ENCODE peak calls at places on chromosomes 13 and 19, in five cellular contexts. X, R, G, B and A are unnamed samples.

GRCh38 chr13:51861728-51862300 is at the start of gene CCDC70:
- DNase-seq in R (no peak), G (no peak), B (no peak), X (no peak), A (no peak)

GRCh38 chr13:35826626-35827254 is 304.4 kb downstream of the DCLK1 start:
- DNase-seq in G (no peak), R (no peak), B (no peak), X (no peak), A (no peak)

GRCh38 chr13:35769812-35770211 is 293.3 kb upstream of the MAB21L1 start:
- DNase-seq in X (no peak), B (no peak), R (no peak), G (no peak), A (no peak)

GRCh38 chr13:112854321-112854720 is 114.7 kb upstream of the MCF2L start:
- DNase-seq in B (no peak), G (no peak), X (no peak), R (no peak), A (no peak)

GRCh38 chr13:108115739-108116138 is 99.6 kb downstream of the LIG4 start:
- DNase-seq in B (no peak), G (no peak), X (no peak), R (no peak), A (no peak)

GRCh38 chr13:47678201-47678963 is 322.7 kb downstream of the SUCLA2 start:
- DNase-seq in B (no peak), G (no peak), X (no peak), R (no peak), A (no peak)

GRCh38 chr19:55014714-55015113 is 23.4 kb downstream of the GP6 start:
- DNase-seq in B (no peak), X (no peak), G (no peak), R (peak; percentile 18), A (no peak)

GRCh38 chr19:10891360-10892108 is 20.2 kb downstream of the CARM1 start:
- DNase-seq in X (no peak), G (no peak), B (no peak), R (no peak), A (no peak)

GRCh38 chr19:15866646-15867045 is 31.2 kb downstream of the CYP4F2 start:
- DNase-seq in G (no peak), R (no peak), B (no peak), X (no peak), A (no peak)

GRCh38 chr19:7734220-7735203 is 2.6 kb upstream of the CLEC4G start:
- DNase-seq in R (no peak), B (peak; percentile 89), X (no peak), G (no peak), A (no peak)

GRCh38 chr13:109725297-109725696 is 61.1 kb downstream of the IRS2 start:
- DNase-seq in B (no peak), G (no peak), R (no peak), X (no peak), A (no peak)